ENCODE peak calls at places on chromosomes 12 and 14, in five cellular contexts. Z is Karpas-422; Q is A549; D is adrenal gland; M is CD8-positive, alpha-beta T cell. V is an unnamed sample.

GRCh38 chr12:98745578-98746391 is 100.7 kb downstream of the APAF1 start:
- DNase-seq in Z (peak; percentile 53), Q (no peak), D (peak; percentile 30), M (no peak), V (no peak)

GRCh38 chr12:123954647-123955350 is 17.8 kb downstream of the CCDC92 start:
- DNase-seq in Z (no peak), D (no peak), Q (no peak), M (no peak), V (no peak)

GRCh38 chr12:43921666-43922337 is 85.9 kb downstream of the TMEM117 start:
- DNase-seq in D (no peak), M (no peak), Z (no peak), Q (no peak), V (no peak)

GRCh38 chr12:52298677-52299076 is 7.3 kb upstream of the KRT81 start:
- DNase-seq in D (no peak), M (no peak), Q (no peak), Z (no peak), V (no peak)

GRCh38 chr12:132610051-132610759 is at the start of gene LRCOL1:
- DNase-seq in D (peak; percentile 46), M (no peak), Z (no peak), Q (no peak), V (peak; percentile 64)

GRCh38 chr12:85299058-85299457 is 19.0 kb downstream of the ALX1 start:
- DNase-seq in D (no peak), M (no peak), Z (no peak), Q (no peak), V (no peak)

GRCh38 chr12:32671930-32672785 is 6.9 kb upstream of the DNM1L start:
- DNase-seq in Z (peak; percentile 75), Q (peak; percentile 73), D (peak; percentile 49), M (no peak), V (peak; percentile 53)

GRCh38 chr14:67934087-67934486 is 114.5 kb downstream of the RAD51B start:
- DNase-seq in M (no peak), Q (peak; percentile 89), D (peak; percentile 28), Z (peak; percentile 84), V (no peak)

GRCh38 chr12:107225626-107226025 is 132.3 kb upstream of the CRY1 start:
- DNase-seq in Z (no peak), D (no peak), Q (peak; percentile 36), M (no peak), V (no peak)

GRCh38 chr12:131438874-131439273 is 272.0 kb upstream of the SFSWAP start:
- DNase-seq in M (no peak), D (no peak), Q (no peak), Z (no peak), V (no peak)

GRCh38 chr12:68871396-68871795 is 61.6 kb downstream of the CPM start:
- DNase-seq in M (no peak), D (no peak), Z (no peak), Q (no peak), V (no peak)

GRCh38 chr12:114729731-114730130 is 45.8 kb upstream of the TBX3 start:
- DNase-seq in M (no peak), Z (no peak), Q (peak; percentile 61), D (no peak), V (no peak)

GRCh38 chr14:89067293-89067972 is 243.0 kb downstream of the TTC8 start:
- DNase-seq in Z (no peak), M (no peak), Q (no peak), D (no peak), V (no peak)

GRCh38 chr12:9244894-9245293 is 36.7 kb upstream of the PZP start:
- DNase-seq in D (peak; percentile 75), Z (no peak), M (no peak), Q (peak; percentile 4), V (no peak)

GRCh38 chr12:118274066-118274465 is 98.6 kb downstream of the TAOK3 start:
- DNase-seq in Z (no peak), M (no peak), D (no peak), Q (no peak), V (no peak)

GRCh38 chr12:3493225-3494049 is 2.4 kb downstream of the PRMT8 start:
- DNase-seq in D (no peak), M (no peak), Q (no peak), Z (no peak), V (no peak)

GRCh38 chr14:89256273-89256672 is 160.8 kb downstream of the FOXN3 start:
- DNase-seq in D (peak; percentile 40), Q (no peak), M (no peak), Z (no peak), V (no peak)

GRCh38 chr12:132660047-132660446 is 27.1 kb downstream of the POLE start:
- DNase-seq in Q (no peak), M (no peak), Z (no peak), D (no peak), V (no peak)

GRCh38 chr12:97194551-97194950 is 268.1 kb upstream of the RMST start:
- DNase-seq in M (no peak), Z (peak; percentile 23), D (no peak), Q (no peak), V (no peak)

GRCh38 chr14:78897443-78897842 is 727.3 kb downstream of the NRXN3 start:
- DNase-seq in Q (no peak), Z (no peak), D (no peak), M (no peak), V (no peak)
- H3K4me3 ChIP-seq in Q (no peak overlapping the region), Z (no peak overlapping the region), D (no peak overlapping the region), M (no peak overlapping the region), V (no peak overlapping the region)

GRCh38 chr14:101074124-101075024 is 170.9 kb upstream of the RTL1 start:
- DNase-seq in Z (peak; percentile 40), Q (no peak), M (no peak), D (no peak), V (no peak)

GRCh38 chr14:101077511-101078074 is 174.1 kb upstream of the RTL1 start:
- DNase-seq in M (no peak), D (no peak), Z (no peak), Q (no peak), V (no peak)

GRCh38 chr14:101076451-101077220 is 173.1 kb upstream of the RTL1 start:
- DNase-seq in M (no peak), Q (no peak), Z (no peak), D (no peak), V (no peak)

GRCh38 chr14:101075025-101075800 is 171.7 kb upstream of the RTL1 start:
- DNase-seq in Z (peak; percentile 77), D (no peak), Q (no peak), M (no peak), V (no peak)

GRCh38 chr14:101075801-101076413 is 172.4 kb upstream of the RTL1 start:
- DNase-seq in M (no peak), D (no peak), Q (no peak), Z (peak; percentile 40), V (no peak)
- H3K4me3 ChIP-seq in M (no peak overlapping the region), D (no peak overlapping the region), Q (no peak overlapping the region), Z (no peak overlapping the region), V (no peak overlapping the region)

GRCh38 chr14:104394606-104394910 is 185.0 kb upstream of the C14orf180 start:
- DNase-seq in Q (no peak), M (no peak), D (no peak), Z (peak; percentile 98), V (no peak)
- H3K4me3 ChIP-seq in Q (no peak overlapping the region), M (peak overlapping the region; percentile 52), D (no peak overlapping the region), Z (peak overlapping the region; percentile 66), V (no peak overlapping the region)

GRCh38 chr12:53591301-53592206 is 34.6 kb downstream of the ATF7 start:
- DNase-seq in D (peak; percentile 23), Q (no peak), Z (no peak), M (no peak), V (no peak)
- H3K4me3 ChIP-seq in D (no peak overlapping the region), Q (no peak overlapping the region), Z (no peak overlapping the region), M (no peak overlapping the region), V (no peak overlapping the region)

GRCh38 chr14:50394713-50395112 is 2.0 kb downstream of the CDKL1 start:
- DNase-seq in Z (no peak), D (no peak), Q (no peak), M (no peak), V (no peak)
- H3K4me3 ChIP-seq in Z (peak overlapping the region; percentile 71), D (no peak overlapping the region), Q (no peak overlapping the region), M (no peak overlapping the region), V (no peak overlapping the region)

V was measured in heart left ventricle.